ENCODE peak calls at places on chromosomes 4 and X, in six cellular contexts. U, L, E, J, Z and P are unnamed samples.

GRCh38 chr4:70749313-70749712 is 27.5 kb downstream of the RUFY3 start:
- DNase-seq in U (no peak), L (no peak), E (no peak), J (no peak), Z (no peak), P (no peak)

GRCh38 chrX:115332832-115333231 is 43.3 kb downstream of the LUZP4 start:
- DNase-seq in U (no peak), L (no peak), E (no peak), J (no peak), Z (no peak), P (no peak)

GRCh38 chrX:132092439-132093065 is 35.3 kb downstream of the FRMD7 start:
- DNase-seq in U (peak; percentile 41), L (peak; percentile 31), E (peak; percentile 28), J (peak; percentile 3), Z (no peak), P (peak; percentile 12)

GRCh38 chr4:102694791-102695190 is 66.0 kb downstream of the MANBA start:
- DNase-seq in U (no peak), L (no peak), E (no peak), J (no peak), Z (no peak), P (no peak)

GRCh38 chr4:13088726-13089658 is 395.1 kb downstream of the RAB28 start:
- DNase-seq in U (no peak), L (no peak), E (no peak), J (no peak), Z (no peak), P (no peak)

GRCh38 chr4:36233567-36234266 is 10.6 kb downstream of the ARAP2 start:
- DNase-seq in U (no peak), L (no peak), E (no peak), J (no peak), Z (no peak), P (no peak)

GRCh38 chrX:39595977-39596376 is 501.8 kb downstream of the BCOR start:
- DNase-seq in U (no peak), L (no peak), E (no peak), J (no peak), Z (no peak), P (no peak)

GRCh38 chr4:1537410-1538095 is 131.3 kb upstream of the NKX1-1 start:
- DNase-seq in U (peak; percentile 30), L (no peak), E (no peak), J (no peak), Z (no peak), P (no peak)

GRCh38 chrX:132266583-132267355 is 47.5 kb upstream of the RAP2C start:
- DNase-seq in U (no peak), L (no peak), E (no peak), J (no peak), Z (no peak), P (no peak)

GRCh38 chrX:140050906-140051305 is 85.6 kb upstream of the CXorf66 start:
- DNase-seq in U (no peak), L (no peak), E (no peak), J (no peak), Z (no peak), P (no peak)

GRCh38 chr4:7564242-7564641 is 129.5 kb upstream of the PSAPL1 start:
- DNase-seq in U (no peak), L (no peak), E (no peak), J (no peak), Z (no peak), P (no peak)

GRCh38 chr4:109015413-109015810 is 252.6 kb upstream of the ETNPPL start:
- DNase-seq in U (no peak), L (no peak), E (no peak), J (no peak), Z (no peak), P (no peak)

GRCh38 chr4:101037249-101037648 is 310.1 kb downstream of the PPP3CA start:
- DNase-seq in U (no peak), L (no peak), E (no peak), J (no peak), Z (peak; percentile 17), P (peak; percentile 17)

GRCh38 chrX:154383359-154384283 is 4.5 kb downstream of the EMD start:
- DNase-seq in U (no peak), L (no peak), E (no peak), J (no peak), Z (no peak), P (no peak)

GRCh38 chrX:71870337-71871098 is 40.1 kb upstream of the NHSL2 start:
- DNase-seq in U (no peak), L (no peak), E (no peak), J (no peak), Z (no peak), P (peak; percentile 3)
- TF ChIP-seq CTCF in U (no peak), L (peak; percentile 33), E (peak; percentile 36), J (no peak), Z (peak; percentile 39), P (peak; percentile 29)

GRCh38 chr4:38319456-38320348 is 344.3 kb upstream of the KLF3 start:
- DNase-seq in U (peak; percentile 93), L (peak; percentile 69), E (peak; percentile 94), J (peak; percentile 80), Z (peak; percentile 52), P (peak; percentile 72)
- H3K4me3 ChIP-seq in U (peak overlapping the region; percentile 47), L (no peak overlapping the region), E (no peak overlapping the region), J (peak overlapping the region; percentile 48), Z (peak overlapping the region; percentile 34), P (no peak overlapping the region)

GRCh38 chrX:136210243-136210642 is 41.0 kb downstream of the MAP7D3 start:
- DNase-seq in U (no peak), L (no peak), E (no peak), J (no peak), Z (no peak), P (no peak)

GRCh38 chrX:136210806-136211205 is 40.4 kb downstream of the MAP7D3 start:
- DNase-seq in U (no peak), L (no peak), E (no peak), J (no peak), Z (no peak), P (no peak)

GRCh38 chrX:136212557-136213111 is 38.6 kb downstream of the MAP7D3 start:
- DNase-seq in U (no peak), L (no peak), E (no peak), J (no peak), Z (no peak), P (no peak)

GRCh38 chrX:136209751-136210150 is 41.4 kb downstream of the MAP7D3 start:
- DNase-seq in U (no peak), L (no peak), E (no peak), J (no peak), Z (no peak), P (no peak)

DNA sequence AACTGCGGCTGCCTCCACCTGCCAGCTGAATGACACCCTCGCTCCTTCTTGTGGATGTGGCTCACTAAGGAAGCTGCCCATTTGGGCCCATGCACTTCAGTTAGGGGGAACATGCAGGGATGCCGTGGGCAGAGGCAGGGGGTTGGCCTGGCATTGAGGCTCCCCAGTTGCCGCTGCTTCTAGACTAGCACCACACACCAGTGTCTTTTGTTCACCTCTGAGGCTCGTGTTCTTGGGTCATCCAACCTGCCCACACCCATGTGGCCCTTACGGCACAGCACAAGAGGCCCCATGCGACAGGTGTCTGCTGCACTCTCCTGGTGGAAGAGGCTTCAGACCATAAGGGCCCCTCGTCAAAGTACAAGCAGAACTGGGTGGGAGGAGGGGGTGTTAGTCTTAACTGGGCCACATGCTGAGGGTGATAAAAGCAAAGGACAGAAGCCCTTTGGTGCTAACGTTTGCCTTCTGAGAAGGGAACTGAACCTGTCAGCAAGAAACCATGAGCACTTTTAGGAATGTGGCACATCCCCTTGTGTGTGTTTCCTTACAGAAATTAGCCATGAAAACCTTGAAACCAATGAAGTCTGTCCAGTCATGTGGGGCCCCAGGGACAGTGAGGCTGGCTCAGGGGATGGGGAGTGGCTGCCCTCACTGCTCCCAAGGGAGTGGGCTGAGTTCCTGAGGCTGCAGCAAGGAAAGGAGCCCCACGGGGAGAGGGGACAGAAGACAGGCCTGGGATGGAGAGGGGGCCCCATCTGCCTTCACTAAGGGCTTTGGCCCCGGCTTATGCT is 39.2 kb downstream of the MAP7D3 start:
- DNase-seq in U (no peak), L (no peak), E (no peak), J (peak; percentile 54), Z (no peak), P (no peak)
- TF ChIP-seq CTCF in U (no peak), L (no peak), E (no peak), J (peak; percentile 43), Z (no peak), P (no peak)

GRCh38 chr4:111537861-111538260 is 607.4 kb upstream of the FAM241A start:
- DNase-seq in U (no peak), L (peak; percentile 46), E (no peak), J (no peak), Z (no peak), P (peak; percentile 43)

GRCh38 chr4:111540661-111541060 is 604.6 kb upstream of the FAM241A start:
- DNase-seq in U (no peak), L (no peak), E (no peak), J (no peak), Z (no peak), P (no peak)

GRCh38 chr4:111535792-111536191 is 609.5 kb upstream of the FAM241A start:
- DNase-seq in U (no peak), L (no peak), E (no peak), J (no peak), Z (no peak), P (no peak)

GRCh38 chr4:111542056-111542455 is 603.2 kb upstream of the FAM241A start:
- DNase-seq in U (no peak), L (no peak), E (no peak), J (no peak), Z (no peak), P (no peak)

GRCh38 chr4:111537165-111537564 is 608.1 kb upstream of the FAM241A start:
- DNase-seq in U (no peak), L (no peak), E (no peak), J (no peak), Z (no peak), P (no peak)
- H3K4me3 ChIP-seq in U (no peak overlapping the region), L (no peak overlapping the region), E (no peak overlapping the region), J (no peak overlapping the region), Z (no peak overlapping the region), P (no peak overlapping the region)

GRCh38 chrX:149877157-149877556 is 3.8 kb upstream of the MAGEA8 start:
- DNase-seq in U (no peak), L (no peak), E (no peak), J (no peak), Z (no peak), P (no peak)
- TF ChIP-seq CTCF in U (no peak), L (no peak), E (no peak), J (no peak), Z (no peak), P (no peak)

GRCh38 chr4:163611172-163611571 is 116.7 kb downstream of the TMA16 start:
- DNase-seq in U (no peak), L (no peak), E (no peak), J (no peak), Z (no peak), P (no peak)
- H3K4me3 ChIP-seq in U (peak overlapping the region; percentile 34), L (no peak overlapping the region), E (no peak overlapping the region), J (no peak overlapping the region), Z (no peak overlapping the region), P (no peak overlapping the region)